ENCODE peak calls at places on chromosomes 7 and 10, in four cellular contexts. Z is H1, Y is uterus, P is upper lobe of left lung. L is an unnamed sample.

GRCh38 chr7:48528689-48529088 is 357.4 kb downstream of the ABCA13 start:
- DNase-seq in Y (no peak), P (no peak), Z (peak; percentile 3), L (no peak)

GRCh38 chr10:95906675-95907453 is 911 bp upstream of the CC2D2B start:
- DNase-seq in Z (no peak), P (no peak), Y (peak; percentile 35), L (peak; percentile 56)

GRCh38 chr7:151736403-151736909 is 140.5 kb downstream of the PRKAG2 start:
- DNase-seq in Z (peak; percentile 44), Y (peak; percentile 76), P (no peak), L (peak; percentile 57)

GRCh38 chr10:107653832-107654287 is 489.4 kb upstream of the SORCS1 start:
- DNase-seq in Y (no peak), Z (no peak), P (no peak), L (no peak)

GRCh38 chr7:17557305-17557704 is 258.9 kb downstream of the AHR start:
- DNase-seq in Y (no peak), P (no peak), Z (no peak), L (no peak)

GRCh38 chr10:68208424-68209042 is 23.4 kb downstream of the ATOH7 start:
- DNase-seq in Y (no peak), P (no peak), Z (peak; percentile 87), L (peak; percentile 74)

GRCh38 chr7:6178273-6179029 is 94.0 kb downstream of the CYTH3 start:
- DNase-seq in Z (no peak), P (peak; percentile 54), Y (no peak), L (no peak)

GRCh38 chr10:46541017-46541661 is 15.3 kb downstream of the GPRIN2 start:
- DNase-seq in Z (no peak), Y (peak; percentile 17), P (peak; percentile 89), L (peak; percentile 66)

GRCh38 chr10:12707461-12708185 is 293.9 kb downstream of the CCDC3 start:
- DNase-seq in Z (peak; percentile 17), P (no peak), Y (peak; percentile 50), L (no peak)
- H3K4me1 ChIP-seq in Z (peaks cover 18% of the 10 kb centered on the region), P (peaks cover 30% of the 10 kb centered on the region), Y (peaks cover 10% of the 10 kb centered on the region), L (no peaks in the 10 kb centered on the region)

GRCh38 chr10:9762966-9763656 is 1254.6 kb upstream of the CELF2 start:
- DNase-seq in P (no peak), Y (no peak), Z (no peak), L (no peak)

DNA sequence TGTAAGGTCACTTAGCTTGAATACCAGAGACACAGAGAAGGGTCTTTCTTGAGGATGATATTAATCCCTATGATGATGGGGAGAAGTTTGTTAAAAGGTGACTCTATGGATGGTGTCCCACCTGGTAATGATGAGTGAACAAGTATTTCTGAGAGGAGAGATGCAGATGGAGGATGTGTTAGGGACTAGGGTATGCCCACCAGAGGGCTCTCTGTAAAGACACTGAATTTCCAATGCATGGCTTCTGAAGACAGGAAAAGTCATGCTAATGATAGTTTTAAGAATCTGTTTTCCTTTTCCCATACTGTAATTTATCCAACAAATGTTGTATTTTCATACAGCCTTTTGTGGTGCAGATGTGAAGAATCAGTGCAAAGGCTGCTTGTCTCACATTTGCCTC is 1250.9 kb upstream of the CELF2 start:
- DNase-seq in P (no peak), Y (no peak), Z (no peak), L (no peak)
- TF ChIP-seq CTCF in P (no peak), Y (no peak), Z (peak; percentile 44), L (no peak)

DNA sequence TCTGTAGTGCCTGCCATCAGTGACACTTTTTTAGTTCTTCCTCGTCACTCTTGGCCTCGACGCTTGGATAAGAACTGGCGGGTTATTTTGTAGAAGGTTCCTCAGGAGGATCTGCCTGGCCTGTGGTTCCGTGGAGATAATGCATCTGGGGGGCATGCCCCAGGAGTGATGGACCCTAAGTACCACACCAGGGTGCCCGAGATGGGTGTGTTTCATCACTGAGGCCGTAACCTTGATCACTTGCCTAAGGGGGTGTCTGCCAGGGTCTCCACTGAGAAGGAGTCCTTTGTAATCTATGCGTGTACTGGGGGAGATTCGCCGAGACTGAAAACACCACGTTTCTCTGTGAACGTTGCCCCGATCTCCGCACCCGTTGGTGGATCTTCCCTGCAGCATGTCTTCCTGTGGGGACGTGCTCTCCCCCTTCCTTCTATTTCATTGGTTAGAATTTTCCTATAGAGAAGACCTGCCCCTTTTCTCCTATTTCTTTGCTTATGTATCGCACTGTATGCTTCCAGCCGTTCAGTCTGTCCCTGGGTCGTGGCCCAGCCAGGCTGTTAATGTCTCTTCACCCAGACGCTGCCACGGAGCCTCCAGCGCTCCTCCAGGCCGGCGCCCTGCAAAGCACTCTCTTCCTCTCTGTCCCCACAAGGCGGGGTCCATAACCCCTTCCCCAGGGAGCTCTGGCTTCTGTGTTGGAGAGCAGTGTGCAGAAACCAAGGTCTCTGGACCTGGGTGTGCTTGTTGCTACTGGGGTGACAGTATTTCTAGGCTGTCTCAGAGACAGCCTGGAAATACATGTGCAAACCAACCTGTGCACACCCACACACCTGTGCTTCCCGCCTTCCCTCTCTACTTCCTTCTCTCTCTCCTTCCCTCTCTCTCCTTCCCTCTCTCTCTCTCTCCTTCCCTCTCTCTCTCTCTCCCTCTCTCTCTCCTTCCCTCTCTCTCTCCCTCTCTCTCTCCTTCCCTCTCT is 14.4 kb upstream of the DPYSL4 start:
- DNase-seq in P (no peak), Z (no peak), Y (no peak), L (no peak)
- TF ChIP-seq POLR2A in P (no peak), Z (no peak), Y (no peak), L (no peak)

GRCh38 chr10:122116331-122116730 is 127.4 kb downstream of the TACC2 start:
- DNase-seq in P (no peak), Z (no peak), Y (no peak), L (no peak)

GRCh38 chr10:122112625-122113160 is 123.7 kb downstream of the TACC2 start:
- DNase-seq in P (peak; percentile 96), Y (peak; percentile 88), Z (peak; percentile 58), L (peak; percentile 85)

GRCh38 chr10:122113161-122113944 is 124.4 kb downstream of the TACC2 start:
- DNase-seq in Y (peak; percentile 80), P (peak; percentile 93), Z (no peak), L (peak; percentile 74)

GRCh38 chr10:122115874-122116273 is 126.9 kb downstream of the TACC2 start:
- DNase-seq in P (no peak), Y (no peak), Z (no peak), L (no peak)

DNA sequence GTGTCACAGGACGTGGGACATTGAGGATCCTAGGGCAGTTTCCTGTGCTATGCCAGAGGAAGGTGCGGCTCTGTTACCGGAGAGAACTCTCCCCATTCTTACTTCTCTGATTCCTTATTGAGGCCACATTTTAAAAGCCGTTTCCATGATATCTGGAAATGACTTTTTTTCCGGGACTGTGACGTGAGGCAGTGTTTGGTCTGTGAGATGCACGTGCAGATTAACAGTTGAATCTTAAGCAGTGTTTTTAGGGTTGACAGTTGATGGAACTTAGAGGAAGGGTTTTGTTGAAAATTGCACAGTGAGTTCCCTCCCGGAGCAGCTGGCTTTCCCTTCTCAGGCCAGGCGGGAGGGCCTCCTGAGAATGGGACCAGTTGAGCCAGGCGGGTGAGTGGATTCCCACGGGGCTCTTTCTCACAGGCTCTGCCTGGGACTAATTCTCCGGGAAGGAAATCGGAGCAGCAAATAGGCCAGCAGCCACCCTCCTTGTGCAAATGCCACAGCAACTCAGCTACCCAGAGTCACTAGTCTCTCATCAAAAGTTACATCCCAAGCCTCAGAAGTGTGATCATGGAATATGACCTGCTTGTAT is 125.3 kb downstream of the TACC2 start:
- DNase-seq in P (no peak), Z (no peak), Y (no peak), L (no peak)
- H3K4me1 ChIP-seq in P (peaks cover 22% of the 10 kb centered on the region), Z (no peaks in the 10 kb centered on the region), Y (peaks cover 7% of the 10 kb centered on the region), L (no peaks in the 10 kb centered on the region)

GRCh38 chr7:120857558-120858298 is at the start of gene TSPAN12:
- DNase-seq in P (peak; percentile 95), Y (peak; percentile 69), Z (no peak), L (peak; percentile 92)

GRCh38 chr7:120856621-120857352 is 1.2 kb downstream of the TSPAN12 start:
- DNase-seq in Z (no peak), Y (peak; percentile 23), P (peak; percentile 72), L (peak; percentile 63)

GRCh38 chr7:120858299-120858636 is 324 bp upstream of the TSPAN12 start:
- DNase-seq in P (no peak), Z (no peak), Y (no peak), L (no peak)

GRCh38 chr7:120852700-120853099 is 5.2 kb downstream of the TSPAN12 start:
- DNase-seq in P (no peak), Y (no peak), Z (no peak), L (no peak)

GRCh38 chr7:120856198-120856597 is 1.7 kb downstream of the TSPAN12 start:
- DNase-seq in Y (no peak), P (no peak), Z (no peak), L (no peak)
- TF ChIP-seq CTCF in Y (no peak), P (no peak), Z (no peak), L (no peak)

GRCh38 chr7:32891800-32892520 is 400 bp upstream of the KBTBD2 start:
- DNase-seq in Z (peak; percentile 85), Y (peak; percentile 96), P (peak; percentile 97), L (peak; percentile 98)
- TF ChIP-seq POLR2A in Z (no peak), Y (peak; percentile 40), P (peak; percentile 73), L (peak; percentile 74)

L was measured in right lobe of liver.